ENCODE peak calls at places on chromosomes 3 and 15, in nine cellular contexts. N is H1, S is glomerular endothelial cell, W is GOT3, Y is stomach, M is SHP77, O is GM12892, X is mesendoderm, L is T-helper 22 cell. R is an unnamed sample.

GRCh38 chr3:120566243-120566980 is 29.7 kb upstream of the NDUFB4 start:
- DNase-seq in L (no peak), N (no peak), O (no peak), S (no peak), W (no peak), Y (no peak), M (peak; percentile 16), X (no peak), R (no peak)

GRCh38 chr15:88574062-88574461 is 27.6 kb upstream of the DET1 start:
- DNase-seq in O (no peak), S (no peak), M (no peak), X (no peak), N (no peak), Y (no peak), W (no peak), L (no peak), R (no peak)

GRCh38 chr15:68441045-68441743 is 9.2 kb upstream of the ITGA11 start:
- DNase-seq in N (peak; percentile 24), Y (no peak), O (no peak), X (no peak), L (no peak), W (no peak), M (no peak), S (no peak), R (peak; percentile 17)

GRCh38 chr3:81170298-81170697 is 591.1 kb downstream of the GBE1 start:
- DNase-seq in W (no peak), Y (no peak), X (peak; percentile 88), O (no peak), L (no peak), M (no peak), S (no peak), N (no peak), R (no peak)

GRCh38 chr3:179146911-179147570 is 1.1 kb upstream of the PIK3CA start:
- DNase-seq in S (peak; percentile 68), M (peak; percentile 63), O (no peak), N (no peak), W (no peak), Y (no peak), X (peak; percentile 86), L (peak; percentile 3), R (peak; percentile 66)

GRCh38 chr15:94327356-94327936 is 96.1 kb downstream of the MCTP2 start:
- DNase-seq in W (no peak), N (no peak), O (no peak), X (peak; percentile 36), L (no peak), S (no peak), M (peak; percentile 13), Y (no peak), R (no peak)

GRCh38 chr15:47157827-47158226 is 559.5 kb upstream of the SEMA6D start:
- DNase-seq in S (no peak), O (no peak), L (no peak), W (no peak), N (no peak), X (no peak), Y (no peak), M (no peak), R (no peak)

GRCh38 chr15:94877833-94878232 is 646.5 kb downstream of the MCTP2 start:
- DNase-seq in X (peak; percentile 25), Y (no peak), W (no peak), M (no peak), L (no peak), S (no peak), O (no peak), N (no peak), R (no peak)

GRCh38 chr3:98746882-98747281 is 16.3 kb upstream of the ST3GAL6 start:
- DNase-seq in Y (no peak), W (no peak), S (no peak), O (no peak), L (no peak), M (no peak), X (peak; percentile 54), N (no peak), R (no peak)

GRCh38 chr15:41789237-41789636 is 15.0 kb downstream of the MAPKBP1 start:
- DNase-seq in O (no peak), L (no peak), M (no peak), Y (no peak), S (no peak), N (no peak), W (no peak), X (no peak), R (no peak)

GRCh38 chr3:38581774-38582173 is 67.7 kb downstream of the SCN5A start:
- DNase-seq in Y (peak; percentile 1), L (no peak), N (peak; percentile 27), M (no peak), W (no peak), X (no peak), O (no peak), S (no peak), R (no peak)

GRCh38 chr15:70447511-70447910 is 315.8 kb downstream of the UACA start:
- DNase-seq in L (no peak), Y (no peak), O (no peak), N (no peak), S (no peak), W (no peak), M (no peak), X (no peak), R (no peak)

GRCh38 chr3:13348671-13349396 is 71.3 kb downstream of the NUP210 start:
- DNase-seq in N (no peak), Y (no peak), L (no peak), O (no peak), S (no peak), W (no peak), X (peak; percentile 56), M (no peak), R (no peak)

GRCh38 chr3:54014067-54014466 is 108.3 kb upstream of the CACNA2D3 start:
- DNase-seq in W (no peak), Y (no peak), N (no peak), M (no peak), S (no peak), X (no peak), L (no peak), O (no peak), R (no peak)

GRCh38 chr3:143720381-143720780 is 127.9 kb downstream of the SLC9A9 start:
- DNase-seq in M (no peak), L (no peak), S (no peak), N (no peak), W (no peak), O (no peak), X (no peak), Y (no peak), R (no peak)

GRCh38 chr3:76490064-76490463 is 549.8 kb upstream of the ROBO2 start:
- DNase-seq in O (no peak), L (no peak), M (no peak), Y (no peak), W (no peak), X (no peak), S (no peak), N (no peak), R (no peak)

GRCh38 chr3:9279959-9280358 is 30.5 kb upstream of the SRGAP3 start:
- DNase-seq in S (no peak), W (no peak), L (no peak), X (peak; percentile 54), M (no peak), N (no peak), Y (no peak), O (no peak), R (no peak)

R was measured in colonic mucosa.